ENCODE peak calls at places on chromosomes 5 and 9, in six cellular contexts. G is stromal cell of bone marrow, N is nucleus accumbens, P is iris pigment epithelial cell, E is WTC11, Y is progenitor cell of endocrine pancreas. U is an unnamed sample.

GRCh38 chr5:102218159-102218558 is 77.9 kb downstream of the SLCO4C1 start:
- DNase-seq in G (no peak), N (no peak), P (no peak), E (no peak), Y (no peak), U (no peak)

GRCh38 chr9:110604101-110604710 is 24.7 kb upstream of the SVEP1 start:
- DNase-seq in G (no peak), N (no peak), P (peak; percentile 66), E (no peak), Y (no peak), U (no peak)

GRCh38 chr9:33795281-33795680 is at the start of gene PRSS3:
- DNase-seq in G (no peak), N (no peak), P (no peak), E (no peak), Y (no peak), U (no peak)

GRCh38 chr9:90310523-90310879 is 332.1 kb downstream of the DIRAS2 start:
- DNase-seq in G (no peak), N (no peak), P (no peak), E (no peak), Y (no peak), U (no peak)

GRCh38 chr9:128683340-128684064 is 5.5 kb upstream of the SET start:
- DNase-seq in G (no peak), N (no peak), P (peak; percentile 88), E (peak; percentile 91), Y (peak; percentile 39), U (no peak)

GRCh38 chr5:79694652-79695051 is 5.0 kb downstream of the CMYA5 start:
- DNase-seq in G (no peak), N (no peak), P (peak; percentile 58), E (no peak), Y (no peak), U (no peak)

GRCh38 chr5:180910735-180911134 is 11.8 kb downstream of the BTNL8 start:
- DNase-seq in G (no peak), N (no peak), P (no peak), E (no peak), Y (no peak), U (no peak)

GRCh38 chr5:173880306-173880985 is 7.7 kb upstream of the CPEB4 start:
- DNase-seq in G (peak; percentile 69), N (no peak), P (peak; percentile 96), E (no peak), Y (no peak), U (peak; percentile 48)

GRCh38 chr9:137590469-137591383 is at the start of gene ZMYND19:
- DNase-seq in G (peak; percentile 71), N (peak; percentile 86), P (peak; percentile 81), E (peak; percentile 88), Y (peak; percentile 89), U (peak; percentile 72)

GRCh38 chr5:151252762-151253603 is at the start of gene GM2A:
- DNase-seq in G (peak; percentile 99), N (peak; percentile 94), P (peak; percentile 100), E (peak; percentile 100), Y (peak; percentile 97), U (peak; percentile 98)

GRCh38 chr9:69674741-69675438 is 2.7 kb upstream of the APBA1 start:
- DNase-seq in G (peak; percentile 87), N (no peak), P (peak; percentile 89), E (no peak), Y (no peak), U (peak; percentile 61)

GRCh38 chr5:57316798-57317327 is 143.0 kb downstream of the GPBP1 start:
- DNase-seq in G (peak; percentile 81), N (no peak), P (peak; percentile 100), E (no peak), Y (no peak), U (peak; percentile 36)

GRCh38 chr5:55575815-55576583 is 41.2 kb upstream of the PLPP1 start:
- DNase-seq in G (no peak), N (no peak), P (peak; percentile 71), E (no peak), Y (no peak), U (no peak)

GRCh38 chr9:98038958-98039357 is 17.6 kb upstream of the NANS start:
- DNase-seq in G (no peak), N (no peak), P (no peak), E (no peak), Y (no peak), U (no peak)

GRCh38 chr9:17291766-17292165 is 156.9 kb downstream of the CNTLN start:
- DNase-seq in G (no peak), N (no peak), P (peak; percentile 76), E (no peak), Y (no peak), U (no peak)

GRCh38 chr9:130140701-130141100 is 31.5 kb upstream of the NCS1 start:
- DNase-seq in G (no peak), N (no peak), P (no peak), E (no peak), Y (no peak), U (no peak)

GRCh38 chr5:68224561-68225187 is 9.1 kb downstream of the PIK3R1 start:
- DNase-seq in G (no peak), N (no peak), P (peak; percentile 65), E (no peak), Y (no peak), U (no peak)

GRCh38 chr9:16191691-16192402 is 639.0 kb downstream of the CCDC171 start:
- DNase-seq in G (peak; percentile 70), N (peak; percentile 21), P (peak; percentile 89), E (peak; percentile 91), Y (peak; percentile 69), U (peak; percentile 54)

GRCh38 chr5:8150791-8151190 is 281.8 kb downstream of the MTRR start:
- DNase-seq in G (no peak), N (no peak), P (no peak), E (no peak), Y (no peak), U (no peak)